ENCODE peak calls at places on chromosomes 11 and 22, in six cellular contexts. D is RPMI7951; I is fibroblast of mammary gland; Q is cardiac muscle cell; W is ecto neural progenitor cell; C is activated naive CD8-positive, alpha-beta T cell treated with anti-CD3 and anti-CD28 coated beads for 36 hours. H is an unnamed sample.

GRCh38 chr11:126890561-126890960 is 110.0 kb downstream of the KIRREL3 start:
- DNase-seq in D (peak; percentile 24), I (no peak), Q (peak; percentile 13), W (peak; percentile 57), C (no peak), H (no peak)

GRCh38 chr22:20175597-20175900 is 24.7 kb upstream of the CCDC188 start:
- DNase-seq in D (peak; percentile 17), I (peak; percentile 15), Q (no peak), W (no peak), C (no peak), H (no peak)

GRCh38 chr22:45914309-45914708 is 62.7 kb downstream of the WNT7B start:
- DNase-seq in D (no peak), I (no peak), Q (no peak), W (no peak), C (no peak), H (no peak)

GRCh38 chr22:19178065-19178658 is 374 bp downstream of the SLC25A1 start:
- DNase-seq in D (peak; percentile 41), I (peak; percentile 11), Q (peak; percentile 77), W (peak; percentile 76), C (peak; percentile 72), H (no peak)

GRCh38 chr11:45485070-45485716 is 180.2 kb downstream of the CHST1 start:
- DNase-seq in D (no peak), I (no peak), Q (no peak), W (no peak), C (no peak), H (no peak)

GRCh38 chr11:70132641-70133040 is 54.5 kb downstream of the ANO1 start:
- DNase-seq in D (no peak), I (no peak), Q (no peak), W (no peak), C (no peak), H (no peak)

GRCh38 chr11:11931461-11932055 is 76.9 kb downstream of the DKK3 start:
- DNase-seq in D (peak; percentile 61), I (peak; percentile 81), Q (peak; percentile 66), W (no peak), C (no peak), H (peak; percentile 80)

GRCh38 chr11:130455493-130456127 is 7.2 kb downstream of the ADAMTS15 start:
- DNase-seq in D (no peak), I (no peak), Q (no peak), W (no peak), C (no peak), H (no peak)

GRCh38 chr11:94563176-94563847 is 3.9 kb upstream of the PIWIL4 start:
- DNase-seq in D (peak; percentile 74), I (peak; percentile 72), Q (peak; percentile 45), W (no peak), C (no peak), H (no peak)

GRCh38 chr11:24357620-24358386 is 139.1 kb upstream of the LUZP2 start:
- DNase-seq in D (no peak), I (no peak), Q (no peak), W (no peak), C (no peak), H (no peak)

GRCh38 chr11:12303431-12304149 is 73.8 kb upstream of the PARVA start:
- DNase-seq in D (no peak), I (no peak), Q (no peak), W (no peak), C (no peak), H (no peak)

GRCh38 chr11:45960387-45961110 is 38.1 kb downstream of the LARGE2 start:
- DNase-seq in D (no peak), I (peak; percentile 39), Q (no peak), W (no peak), C (no peak), H (no peak)

GRCh38 chr11:73271936-73272679 is at the start of gene P2RY6:
- DNase-seq in D (peak; percentile 98), I (peak; percentile 37), Q (no peak), W (peak; percentile 50), C (no peak), H (peak; percentile 24)

GRCh38 chr11:7637447-7638157 is 35.7 kb downstream of the CYB5R2 start:
- DNase-seq in D (no peak), I (peak; percentile 92), Q (no peak), W (no peak), C (no peak), H (no peak)

GRCh38 chr22:34992672-34993071 is 73.3 kb upstream of the ISX start:
- DNase-seq in D (peak; percentile 4), I (no peak), Q (no peak), W (no peak), C (no peak), H (no peak)

GRCh38 chr22:48757581-48757980 is 1070.1 kb downstream of the BRD1 start:
- DNase-seq in D (no peak), I (no peak), Q (no peak), W (peak; percentile 39), C (no peak), H (no peak)

GRCh38 chr22:20180640-20181039 is 29.8 kb upstream of the CCDC188 start:
- DNase-seq in D (no peak), I (no peak), Q (no peak), W (no peak), C (no peak), H (no peak)

GRCh38 chr11:8271106-8271886 is 7.6 kb upstream of the LMO1 start:
- DNase-seq in D (no peak), I (no peak), Q (no peak), W (peak; percentile 33), C (no peak), H (peak; percentile 29)

GRCh38 chr11:68053981-68054812 is 15.4 kb downstream of the TCIRG1 start:
- DNase-seq in D (no peak), I (no peak), Q (no peak), W (no peak), C (no peak), H (no peak)

GRCh38 chr11:72930011-72930410 is 115.8 kb downstream of the ATG16L2 start:
- DNase-seq in D (no peak), I (no peak), Q (peak; percentile 67), W (no peak), C (no peak), H (peak; percentile 31)

GRCh38 chr11:72989727-72990126 is 152.4 kb downstream of the FCHSD2 start:
- DNase-seq in D (no peak), I (peak; percentile 57), Q (no peak), W (no peak), C (no peak), H (no peak)

GRCh38 chr11:116432301-116432700 is 340.5 kb downstream of the BUD13 start:
- DNase-seq in D (no peak), I (no peak), Q (no peak), W (no peak), C (no peak), H (no peak)

GRCh38 chr11:62958547-62959071 is 26.2 kb downstream of the SLC22A6 start:
- DNase-seq in D (peak; percentile 39), I (peak; percentile 55), Q (no peak), W (peak; percentile 37), C (no peak), H (no peak)

GRCh38 chr22:31952459-31952858 is 8.1 kb downstream of the YWHAH start:
- DNase-seq in D (peak; percentile 51), I (peak; percentile 92), Q (no peak), W (no peak), C (no peak), H (no peak)

GRCh38 chr22:21064917-21065864 is 19.4 kb downstream of the LRRC74B start:
- DNase-seq in D (no peak), I (no peak), Q (no peak), W (peak; percentile 25), C (no peak), H (no peak)

GRCh38 chr22:40703731-40704130 is 24.4 kb downstream of the MCHR1 start:
- DNase-seq in D (no peak), I (no peak), Q (no peak), W (no peak), C (no peak), H (peak; percentile 26)

GRCh38 chr11:67195971-67196418 is 70.3 kb upstream of the GRK2 start:
- DNase-seq in D (peak; percentile 77), I (peak; percentile 89), Q (no peak), W (no peak), C (no peak), H (no peak)

GRCh38 chr11:103870821-103871309 is 165.6 kb upstream of the DDI1 start:
- DNase-seq in D (no peak), I (peak; percentile 78), Q (no peak), W (no peak), C (no peak), H (no peak)

H was measured in NCI-H1694 treated with DMSO at 0.1 percent for 48 hours.